ENCODE peak calls at places on chromosomes 1 and 21, in four cellular contexts. Q, J, B and R are unnamed samples.

GRCh38 chr1:22852144-22852543 is 120.5 kb downstream of the LACTBL1 start:
- DNase-seq in Q (no peak), J (no peak), B (no peak), R (no peak)

GRCh38 chr1:20587639-20588017 is 1.3 kb upstream of the CDA start:
- DNase-seq in Q (no peak), J (peak; percentile 21), B (no peak), R (no peak)

GRCh38 chr1:119266386-119266785 is 102.2 kb upstream of the HAO2 start:
- DNase-seq in Q (no peak), J (peak; percentile 10), B (no peak), R (no peak)

GRCh38 chr1:36858981-36859380 is 175.3 kb downstream of the GRIK3 start:
- DNase-seq in Q (no peak), J (no peak), B (no peak), R (no peak)

GRCh38 chr1:177976596-177976995 is 6.7 kb upstream of the SEC16B start:
- DNase-seq in Q (no peak), J (no peak), B (no peak), R (no peak)

GRCh38 chr1:209183195-209183594 is 400.3 kb upstream of the CAMK1G start:
- DNase-seq in Q (no peak), J (no peak), B (no peak), R (no peak)

GRCh38 chr1:107076846-107077245 is 20.4 kb downstream of the PRMT6 start:
- DNase-seq in Q (no peak), J (no peak), B (peak; percentile 26), R (peak; percentile 74)

GRCh38 chr21:45454081-45454923 is 49.3 kb downstream of the COL18A1 start:
- DNase-seq in Q (no peak), J (no peak), B (no peak), R (no peak)

GRCh38 chr1:151701515-151701914 is 15.1 kb downstream of the CELF3 start:
- DNase-seq in Q (no peak), J (no peak), B (no peak), R (no peak)

GRCh38 chr1:167438171-167439138 is 79.9 kb downstream of the CD247 start:
- DNase-seq in Q (no peak), J (no peak), B (no peak), R (no peak)

GRCh38 chr1:153393926-153394325 is 3.1 kb upstream of the S100A8 start:
- DNase-seq in Q (no peak), J (no peak), B (no peak), R (no peak)

GRCh38 chr1:153389978-153390879 is 644 bp downstream of the S100A8 start:
- DNase-seq in Q (no peak), J (no peak), B (no peak), R (no peak)

GRCh38 chr1:153392822-153393221 is 1.9 kb upstream of the S100A8 start:
- DNase-seq in Q (no peak), J (no peak), B (no peak), R (no peak)

GRCh38 chr1:153389394-153389793 is 1.5 kb downstream of the S100A8 start:
- DNase-seq in Q (no peak), J (no peak), B (no peak), R (no peak)

DNA sequence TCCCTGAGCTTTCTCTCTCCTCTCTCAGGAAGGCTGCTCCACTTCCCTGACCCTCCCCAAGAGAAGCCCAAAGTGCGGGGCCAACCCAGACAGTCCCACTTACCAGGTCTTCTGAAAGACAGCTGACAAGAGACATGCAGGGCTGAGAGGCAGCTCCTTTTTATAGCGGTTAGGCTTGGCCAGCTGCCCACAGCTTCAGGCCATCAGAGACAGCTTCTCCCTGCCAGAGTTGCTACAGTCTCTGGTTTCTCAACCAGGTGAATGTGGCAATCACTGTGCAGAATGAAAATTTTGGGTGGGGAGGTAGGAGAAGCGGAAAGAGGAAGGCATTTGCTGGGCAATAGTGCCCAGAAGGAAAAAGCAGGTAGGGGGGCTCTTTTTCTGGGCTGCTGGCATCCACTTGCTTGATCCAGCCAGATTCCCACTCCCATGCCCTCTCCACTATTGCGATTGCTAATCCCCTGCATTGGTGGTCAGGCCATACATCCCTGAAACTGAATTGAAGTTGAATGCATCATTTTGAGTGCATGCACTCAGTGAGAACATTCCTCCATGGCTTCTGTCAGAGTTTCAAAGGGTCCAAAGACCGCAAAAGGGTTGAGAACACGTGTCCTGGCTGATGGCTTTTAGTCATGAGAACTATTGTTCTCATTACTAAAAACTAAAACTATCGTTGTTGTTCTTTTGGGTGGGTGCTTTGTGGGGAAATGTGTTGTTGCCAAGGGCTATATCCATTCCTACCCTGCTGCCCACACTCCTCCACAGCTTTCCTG is at the start of gene S100A8:
- DNase-seq in Q (no peak), J (no peak), B (no peak), R (no peak)
- TF ChIP-seq POLR2AphosphoS5 in Q (no peak), J (no peak), B (no peak), R (no peak)

DNA sequence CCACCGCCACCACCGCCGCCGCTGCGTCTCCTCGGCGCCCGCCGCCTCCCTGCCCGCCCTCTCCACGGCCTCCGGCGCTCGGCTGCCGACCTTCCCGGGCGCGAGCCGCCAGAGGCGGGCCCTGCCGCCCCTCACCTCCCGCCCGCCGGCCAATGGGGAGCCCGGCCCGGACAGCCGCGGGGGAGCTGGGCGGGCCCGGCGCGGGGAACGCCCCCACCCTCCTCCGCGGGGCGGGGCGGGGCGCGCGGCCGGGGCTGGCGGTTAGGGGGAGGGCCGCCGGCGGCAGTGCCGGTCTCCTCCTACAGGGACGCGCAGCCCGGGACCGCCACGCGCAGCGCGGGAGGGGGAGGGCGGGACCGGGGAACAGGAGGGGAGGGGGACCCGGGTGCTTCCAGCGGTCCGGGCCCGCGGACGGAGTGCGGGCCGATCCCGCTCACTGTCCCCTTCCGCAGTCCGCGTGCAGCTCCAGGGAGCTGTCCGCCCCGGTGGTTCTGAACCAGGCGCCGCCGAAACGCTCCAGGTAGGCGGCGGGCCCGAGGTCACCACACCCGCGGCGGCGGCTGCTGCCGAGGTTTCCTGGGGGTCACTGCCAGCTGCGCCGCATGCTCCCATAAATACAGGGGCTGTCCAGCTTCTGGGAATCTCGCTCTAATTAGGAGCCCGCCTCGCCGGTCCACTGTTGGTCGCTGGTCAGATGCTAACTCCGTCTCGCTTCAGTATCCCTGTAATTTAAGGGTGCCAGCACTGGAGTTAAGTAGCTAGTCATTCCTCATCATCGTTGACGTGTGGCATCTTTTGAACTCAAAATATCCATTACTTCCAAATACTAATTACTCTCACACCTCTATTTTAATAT is at the start of gene PGBD5:
- DNase-seq in Q (peak; percentile 99), J (peak; percentile 41), B (no peak), R (no peak)
- TF ChIP-seq REST in Q (peak; percentile 99), J (peak; percentile 99), B (peak; percentile 89), R (peak; percentile 98)

GRCh38 chr1:225476538-225476988 is 48.7 kb upstream of the LBR start:
- DNase-seq in Q (no peak), J (peak; percentile 34), B (no peak), R (no peak)
- TF ChIP-seq TCF7L2 in Q (no peak), J (no peak), B (no peak), R (no peak)

DNA sequence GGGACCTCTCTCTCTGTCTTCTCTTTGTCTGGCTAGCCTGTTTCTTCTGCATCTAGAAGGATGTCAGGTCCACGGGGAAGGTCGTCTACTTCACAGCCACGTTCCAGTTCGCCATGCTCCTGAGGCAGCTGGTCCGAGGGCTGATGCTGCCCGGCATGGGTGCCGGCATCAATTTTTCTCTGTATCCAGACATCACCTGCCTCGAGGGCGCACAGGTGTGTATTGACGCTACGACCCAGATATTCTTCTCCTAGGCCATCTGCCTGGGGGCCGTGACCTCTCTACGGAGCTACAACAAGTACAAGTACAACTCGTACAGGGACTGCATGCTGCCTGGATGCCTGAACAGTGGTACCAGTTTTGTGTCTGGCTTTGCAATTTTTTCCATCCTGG is 841.6 kb upstream of the TMPRSS15 start:
- DNase-seq in Q (no peak), J (no peak), B (no peak), R (no peak)
- TF ChIP-seq POLR2AphosphoS5 in Q (no peak), J (no peak), B (no peak), R (no peak)

GRCh38 chr1:199580280-199580679 is 447.2 kb upstream of the NR5A2 start:
- DNase-seq in Q (no peak), J (no peak), B (no peak), R (no peak)

GRCh38 chr1:199573047-199573446 is 454.5 kb upstream of the NR5A2 start:
- DNase-seq in Q (no peak), J (no peak), B (no peak), R (no peak)

GRCh38 chr1:199574949-199575348 is 452.6 kb upstream of the NR5A2 start:
- DNase-seq in Q (no peak), J (no peak), B (no peak), R (no peak)
- TF ChIP-seq REST in Q (no peak), J (no peak), B (no peak), R (no peak)

DNA sequence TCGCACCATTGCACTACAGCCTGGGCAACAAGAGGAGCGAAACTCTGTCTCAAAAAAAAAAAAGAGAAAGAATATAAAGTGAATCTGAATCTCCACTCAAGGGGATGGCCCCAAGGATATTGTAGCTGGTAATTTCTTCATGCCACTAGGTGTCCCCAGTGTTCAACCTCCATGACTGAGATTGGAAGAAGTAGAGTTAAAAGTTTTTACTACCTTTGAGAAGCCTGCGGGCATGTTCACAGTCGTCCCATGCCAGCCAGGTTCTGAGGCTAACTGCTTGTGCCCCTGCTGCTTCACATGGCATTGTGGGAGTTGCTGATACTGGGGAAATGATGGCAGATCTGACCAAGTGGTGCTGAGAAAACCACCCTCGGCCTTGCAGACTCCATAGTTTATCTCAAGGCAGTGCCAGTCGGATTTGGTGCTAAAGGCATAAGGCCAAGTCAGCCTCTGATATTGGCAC is 10.8 kb upstream of the SHISA4 start:
- DNase-seq in Q (peak; percentile 55), J (peak; percentile 40), B (peak; percentile 46), R (no peak)
- TF ChIP-seq TCF7L2 in Q (no peak), J (no peak), B (no peak), R (no peak)

DNA sequence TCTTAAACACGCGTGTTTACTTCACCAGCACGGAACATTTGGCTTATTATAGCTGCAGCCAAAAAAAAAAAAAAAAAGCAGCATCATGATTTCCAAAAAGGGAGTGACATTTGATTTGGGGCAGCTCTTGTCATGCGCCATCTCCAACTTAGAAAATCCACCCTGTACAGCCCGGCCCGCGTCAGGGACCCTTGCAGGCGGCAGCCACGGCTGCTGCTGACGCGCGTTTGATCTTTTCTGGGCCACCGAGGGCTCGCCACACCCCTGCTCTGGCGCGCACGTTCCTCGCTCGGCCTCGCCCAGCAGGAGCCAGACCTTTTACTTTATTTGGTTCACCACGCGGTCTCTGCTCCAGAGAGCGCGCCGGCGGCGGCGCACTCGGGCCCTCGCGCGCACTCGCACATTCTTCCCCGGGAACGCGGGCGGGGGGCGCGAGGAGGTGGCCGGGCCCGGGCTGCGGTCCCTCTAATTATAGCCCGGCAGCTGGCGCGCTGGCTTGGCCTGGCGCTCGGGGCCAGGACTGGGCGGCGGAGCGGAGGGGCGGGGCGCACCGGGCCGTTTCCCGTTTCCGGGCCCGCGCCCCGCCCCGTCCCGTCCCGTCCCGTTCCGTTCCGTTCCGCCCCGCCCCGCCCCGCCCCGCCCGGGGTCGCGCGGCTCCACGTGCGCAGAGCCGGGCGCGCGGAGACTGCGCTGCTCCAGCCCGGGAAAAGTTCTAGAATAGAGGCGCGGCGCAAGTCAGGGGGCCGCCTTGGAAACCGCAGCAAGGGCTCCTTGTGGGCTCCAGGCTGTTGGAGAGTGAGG is 10.2 kb downstream of the IRF2BP2 start:
- DNase-seq in Q (peak; percentile 86), J (peak; percentile 85), B (peak; percentile 51), R (no peak)
- TF ChIP-seq POLR2AphosphoS5 in Q (peak; percentile 60), J (peak; percentile 64), B (peak; percentile 73), R (no peak)

GRCh38 chr1:145964328-145965118 is at the start of the genes ANKRD34A and POLR3GL:
- DNase-seq in Q (peak; percentile 92), J (peak; percentile 92), B (peak; percentile 92), R (no peak)
- TF ChIP-seq REST in Q (no peak), J (no peak), B (no peak), R (no peak)

GRCh38 chr1:211424018-211424417 is 67.9 kb downstream of the RD3 start:
- DNase-seq in Q (no peak), J (no peak), B (no peak), R (no peak)
- TF ChIP-seq TCF7L2 in Q (no peak), J (no peak), B (no peak), R (no peak)